ENCODE peak calls at places on chromosomes 7 and 10, in seven cellular contexts. L is cerebellar cortex; C is substantia nigra; K is GM04503; P is T-cell; O is stimulated activated CD8-positive, alpha-beta memory T cell treated with anti-CD3 and anti-CD28 coated beads, Interleukin-15, amount 100 ng/mL, for 24 hours; B is astrocyte of the spinal cord. Q is an unnamed sample.

GRCh38 chr7:123553159-123553558 is 4.5 kb downstream of the NDUFA5 start:
- DNase-seq in B (no peak), C (no peak), P (no peak), O (no peak), K (no peak), L (no peak), Q (no peak)

GRCh38 chr7:54827719-54828118 is 68.7 kb upstream of the SEC61G start:
- DNase-seq in P (no peak), O (no peak), C (no peak), L (no peak), K (no peak), B (no peak), Q (no peak)

GRCh38 chr7:135510603-135511183 is 791 bp upstream of the CNOT4 start:
- DNase-seq in B (peak), C (no peak), K (no peak), O (no peak), P (no peak), L (peak), Q (peak)

GRCh38 chr7:46781901-46782439 is 799.9 kb downstream of the TNS3 start:
- DNase-seq in K (no peak), O (no peak), B (peak), C (no peak), L (no peak), P (no peak), Q (no peak)

GRCh38 chr7:151186640-151187408 is at the start of gene ASB10:
- DNase-seq in B (no peak), P (no peak), L (no peak), C (no peak), K (no peak), O (no peak), Q (no peak)

GRCh38 chr7:99404235-99404976 is 4.0 kb downstream of the PDAP1 start:
- DNase-seq in K (no peak), C (no peak), O (no peak), B (no peak), L (no peak), P (no peak), Q (no peak)

GRCh38 chr10:23081156-23081833 is 14.1 kb upstream of the MSRB2 start:
- DNase-seq in L (peak), O (no peak), P (no peak), K (no peak), C (no peak), B (no peak), Q (no peak)

GRCh38 chr7:18555968-18556367 is 60.4 kb downstream of the HDAC9 start:
- DNase-seq in C (no peak), P (no peak), L (no peak), B (no peak), O (no peak), K (no peak), Q (no peak)

GRCh38 chr10:97404044-97404443 is 2.9 kb upstream of the RRP12 start:
- DNase-seq in C (no peak), K (no peak), L (no peak), B (no peak), P (no peak), O (no peak), Q (no peak)

GRCh38 chr10:95693331-95693667 is 428 bp downstream of the TCTN3 start:
- DNase-seq in O (no peak), B (no peak), K (no peak), P (no peak), L (no peak), C (no peak), Q (no peak)

GRCh38 chr7:82975811-82976468 is 186.7 kb downstream of the PCLO start:
- DNase-seq in O (no peak), B (no peak), K (no peak), L (no peak), P (no peak), C (no peak), Q (no peak)

GRCh38 chr10:2942937-2943336 is 124.4 kb upstream of the PFKP start:
- DNase-seq in O (no peak), C (no peak), K (no peak), L (no peak), P (no peak), B (no peak), Q (no peak)

GRCh38 chr10:126270116-126270515 is 118.2 kb downstream of the ADAM12 start:
- DNase-seq in C (no peak), B (peak), L (no peak), O (no peak), K (peak), P (no peak), Q (no peak)

GRCh38 chr10:45071043-45071813 is 70.5 kb downstream of the ZNF22 start:
- DNase-seq in B (no peak), O (no peak), L (no peak), P (no peak), K (no peak), C (no peak), Q (no peak)

GRCh38 chr7:5284304-5285281 is 1.9 kb downstream of the SLC29A4 start:
- DNase-seq in O (no peak), K (no peak), P (no peak), C (peak), B (peak), L (peak), Q (no peak)

GRCh38 chr7:1255817-1256340 is 23.2 kb downstream of the UNCX start:
- DNase-seq in L (no peak), K (no peak), O (no peak), B (no peak), P (no peak), C (no peak), Q (no peak)

GRCh38 chr7:1884583-1885350 is 214.7 kb downstream of the ELFN1 start:
- DNase-seq in L (no peak), K (no peak), B (no peak), C (no peak), P (no peak), O (no peak), Q (no peak)

GRCh38 chr10:71836594-71836970 is 14.5 kb downstream of the PSAP start:
- DNase-seq in C (no peak), K (no peak), O (no peak), P (no peak), B (peak), L (no peak), Q (peak)

GRCh38 chr10:77613476-77614130 is 24.0 kb downstream of the KCNMA1 start:
- DNase-seq in B (no peak), L (no peak), C (no peak), K (no peak), P (no peak), O (no peak), Q (no peak)

GRCh38 chr7:69598487-69599148 is 343 bp downstream of the AUTS2 start:
- DNase-seq in K (no peak), P (no peak), L (no peak), C (peak), O (no peak), B (peak), Q (no peak)

GRCh38 chr7:100160067-100160466 is 1.5 kb upstream of the TRAPPC14 start:
- DNase-seq in C (no peak), P (no peak), O (no peak), B (no peak), L (no peak), K (no peak), Q (no peak)

GRCh38 chr7:136412952-136413351 is 435.8 kb upstream of the MTPN start:
- DNase-seq in C (no peak), P (no peak), B (no peak), O (no peak), L (no peak), K (no peak), Q (no peak)

GRCh38 chr7:150778738-150779301 is 21.3 kb downstream of the TMEM176B start:
- DNase-seq in C (peak), K (no peak), P (peak), O (peak), L (peak), B (peak), Q (peak)

GRCh38 chr7:74033372-74034311 is 5.7 kb downstream of the ELN start:
- DNase-seq in L (no peak), O (no peak), K (no peak), P (no peak), B (peak), C (no peak), Q (no peak)